ENCODE peak calls at places on chromosomes 11 and 22, in six cellular contexts. D, X, Q, Z, H and M are unnamed samples.

GRCh38 chr11:69876013-69876412 is 56.8 kb upstream of the FGF3 start:
- DNase-seq in D (no peak), X (no peak), Q (no peak), Z (no peak), H (no peak), M (no peak)

GRCh38 chr11:103680861-103681260 is 355.6 kb upstream of the DDI1 start:
- DNase-seq in D (no peak), X (no peak), Q (no peak), Z (no peak), H (no peak), M (no peak)

GRCh38 chr11:59918987-59919589 is 19.1 kb upstream of the OOSP1 start:
- DNase-seq in D (no peak), X (no peak), Q (peak; percentile 38), Z (peak; percentile 15), H (peak; percentile 1), M (no peak)

GRCh38 chr11:64123102-64123434 is 42.8 kb downstream of the MACROD1 start:
- DNase-seq in D (no peak), X (no peak), Q (no peak), Z (no peak), H (peak; percentile 19), M (no peak)

GRCh38 chr22:29011200-29011867 is 50.3 kb downstream of the C22orf31 start:
- DNase-seq in D (no peak), X (no peak), Q (no peak), Z (no peak), H (no peak), M (no peak)

GRCh38 chr11:128940156-128940555 is 2.5 kb downstream of the TP53AIP1 start:
- DNase-seq in D (no peak), X (no peak), Q (no peak), Z (no peak), H (no peak), M (no peak)

GRCh38 chr11:94134651-94135512 is 6.2 kb downstream of the PANX1 start:
- DNase-seq in D (no peak), X (no peak), Q (peak; percentile 93), Z (no peak), H (no peak), M (no peak)

GRCh38 chr11:16001044-16001568 is 355.2 kb downstream of the SOX6 start:
- DNase-seq in D (no peak), X (no peak), Q (no peak), Z (no peak), H (no peak), M (no peak)

GRCh38 chr11:57597971-57598830 is 716 bp downstream of the SERPING1 start:
- DNase-seq in D (no peak), X (no peak), Q (no peak), Z (no peak), H (no peak), M (no peak)

GRCh38 chr22:50218996-50219727 is 18.4 kb downstream of the SELENOO start:
- DNase-seq in D (no peak), X (no peak), Q (peak; percentile 77), Z (no peak), H (peak; percentile 42), M (peak; percentile 31)

GRCh38 chr11:73971175-73971719 is 11.4 kb downstream of the UCP2 start:
- DNase-seq in D (no peak), X (no peak), Q (no peak), Z (no peak), H (no peak), M (no peak)

GRCh38 chr11:87144266-87144665 is 106.5 kb downstream of the TMEM135 start:
- DNase-seq in D (no peak), X (no peak), Q (no peak), Z (no peak), H (no peak), M (peak; percentile 65)

GRCh38 chr11:386483-386882 is 7.5 kb upstream of the PKP3 start:
- DNase-seq in D (no peak), X (no peak), Q (no peak), Z (no peak), H (no peak), M (no peak)

GRCh38 chr11:47907499-47907898 is 59.3 kb upstream of the NUP160 start:
- DNase-seq in D (no peak), X (no peak), Q (no peak), Z (no peak), H (no peak), M (no peak)

GRCh38 chr11:77071671-77072605 is 5.2 kb downstream of the CAPN5 start:
- DNase-seq in D (no peak), X (peak; percentile 31), Q (no peak), Z (no peak), H (no peak), M (no peak)

GRCh38 chr11:62602141-62603071 is 741 bp upstream of the MTA2 start:
- DNase-seq in D (no peak), X (no peak), Q (peak; percentile 71), Z (no peak), H (no peak), M (peak; percentile 75)

GRCh38 chr11:132310390-132311375 is 940.3 kb downstream of the NTM start:
- DNase-seq in D (no peak), X (no peak), Q (no peak), Z (no peak), H (no peak), M (no peak)

GRCh38 chr11:134439181-134439580 is 27.1 kb upstream of the B3GAT1 start:
- DNase-seq in D (no peak), X (no peak), Q (no peak), Z (no peak), H (no peak), M (no peak)

GRCh38 chr11:34680206-34680605 is 59.3 kb downstream of the EHF start:
- DNase-seq in D (no peak), X (no peak), Q (no peak), Z (no peak), H (no peak), M (no peak)

GRCh38 chr11:1327064-1327460 is 17.6 kb upstream of the TOLLIP start:
- DNase-seq in D (no peak), X (no peak), Q (no peak), Z (no peak), H (no peak), M (no peak)

GRCh38 chr11:13963949-13964770 is 1.6 kb downstream of the SPON1 start:
- DNase-seq in D (no peak), X (no peak), Q (no peak), Z (no peak), H (no peak), M (no peak)

GRCh38 chr11:130909650-130910049 is 6.6 kb downstream of the SNX19 start:
- DNase-seq in D (no peak), X (no peak), Q (peak; percentile 68), Z (no peak), H (no peak), M (no peak)

GRCh38 chr11:100618914-100619313 is 68.2 kb upstream of the ARHGAP42 start:
- DNase-seq in D (no peak), X (no peak), Q (no peak), Z (no peak), H (no peak), M (no peak)

GRCh38 chr22:28031383-28031922 is 112.4 kb upstream of the PITPNB start:
- DNase-seq in D (no peak), X (no peak), Q (no peak), Z (no peak), H (no peak), M (no peak)

GRCh38 chr11:103844327-103845215 is 191.9 kb upstream of the DDI1 start:
- DNase-seq in D (no peak), X (no peak), Q (no peak), Z (no peak), H (no peak), M (no peak)

GRCh38 chr22:24954114-24954463 is 1.6 kb downstream of the KIAA1671 start:
- DNase-seq in D (no peak), X (no peak), Q (no peak), Z (no peak), H (no peak), M (no peak)

GRCh38 chr11:29173660-29174062 is 843.2 kb downstream of the KCNA4 start:
- DNase-seq in D (no peak), X (no peak), Q (peak; percentile 93), Z (peak; percentile 18), H (no peak), M (no peak)